ENCODE peak calls at places on chromosomes 16 and 17, in six cellular contexts. One of them, this sample, is unnamed.

GRCh38 chr16:68116256-68116853 is 31.2 kb downstream of the NFATC3 start:
- DNase-seq in head of caudate nucleus: no peak
- DNase-seq in activated CD4-positive, alpha-beta T cell treated with anti-CD3 and anti-CD28 coated beads, Interleukin-2, amount 10 ng/mL, durations not matched to agents 24 days and 14 days: peak
- DNase-seq in pancreas: no peak
- DNase-seq in HTR-8/SVneo: peak
- DNase-seq in GM04504: no peak
- DNase-seq in this sample: no peak

GRCh38 chr17:76481091-76481655 is 13.8 kb downstream of the AANAT start:
- DNase-seq in head of caudate nucleus: no peak
- DNase-seq in activated CD4-positive, alpha-beta T cell treated with anti-CD3 and anti-CD28 coated beads, Interleukin-2, amount 10 ng/mL, durations not matched to agents 24 days and 14 days: no peak
- DNase-seq in pancreas: peak
- DNase-seq in HTR-8/SVneo: no peak
- DNase-seq in GM04504: no peak
- DNase-seq in this sample: no peak

GRCh38 chr17:48628641-48629410 is 2.7 kb upstream of the HOXB9 start:
- DNase-seq in head of caudate nucleus: no peak
- DNase-seq in activated CD4-positive, alpha-beta T cell treated with anti-CD3 and anti-CD28 coated beads, Interleukin-2, amount 10 ng/mL, durations not matched to agents 24 days and 14 days: no peak
- DNase-seq in pancreas: no peak
- DNase-seq in HTR-8/SVneo: no peak
- DNase-seq in GM04504: no peak
- DNase-seq in this sample: no peak

GRCh38 chr16:66408181-66409048 is 18.7 kb upstream of the BEAN1 start:
- DNase-seq in head of caudate nucleus: no peak
- DNase-seq in activated CD4-positive, alpha-beta T cell treated with anti-CD3 and anti-CD28 coated beads, Interleukin-2, amount 10 ng/mL, durations not matched to agents 24 days and 14 days: peak
- DNase-seq in pancreas: no peak
- DNase-seq in HTR-8/SVneo: no peak
- DNase-seq in GM04504: no peak
- DNase-seq in this sample: no peak

GRCh38 chr16:27312580-27313421 is 973 bp upstream of the IL4R start:
- DNase-seq in head of caudate nucleus: no peak
- DNase-seq in activated CD4-positive, alpha-beta T cell treated with anti-CD3 and anti-CD28 coated beads, Interleukin-2, amount 10 ng/mL, durations not matched to agents 24 days and 14 days: no peak
- DNase-seq in pancreas: no peak
- DNase-seq in HTR-8/SVneo: no peak
- DNase-seq in GM04504: no peak
- DNase-seq in this sample: no peak

GRCh38 chr17:31248986-31249385 is 48.1 kb downstream of the OMG start:
- DNase-seq in head of caudate nucleus: no peak
- DNase-seq in activated CD4-positive, alpha-beta T cell treated with anti-CD3 and anti-CD28 coated beads, Interleukin-2, amount 10 ng/mL, durations not matched to agents 24 days and 14 days: no peak
- DNase-seq in pancreas: no peak
- DNase-seq in HTR-8/SVneo: peak
- DNase-seq in GM04504: no peak
- DNase-seq in this sample: no peak

GRCh38 chr16:7025616-7026190 is 306.9 kb upstream of the RBFOX1 start:
- DNase-seq in head of caudate nucleus: peak
- DNase-seq in activated CD4-positive, alpha-beta T cell treated with anti-CD3 and anti-CD28 coated beads, Interleukin-2, amount 10 ng/mL, durations not matched to agents 24 days and 14 days: peak
- DNase-seq in pancreas: peak
- DNase-seq in HTR-8/SVneo: peak
- DNase-seq in GM04504: no peak
- DNase-seq in this sample: peak

GRCh38 chr17:62178579-62178978 is 113.5 kb upstream of the MED13 start:
- DNase-seq in head of caudate nucleus: no peak
- DNase-seq in activated CD4-positive, alpha-beta T cell treated with anti-CD3 and anti-CD28 coated beads, Interleukin-2, amount 10 ng/mL, durations not matched to agents 24 days and 14 days: no peak
- DNase-seq in pancreas: no peak
- DNase-seq in HTR-8/SVneo: peak
- DNase-seq in GM04504: no peak
- DNase-seq in this sample: no peak

GRCh38 chr17:2850991-2851390 is 54.8 kb downstream of the RAP1GAP2 start:
- DNase-seq in head of caudate nucleus: no peak
- DNase-seq in activated CD4-positive, alpha-beta T cell treated with anti-CD3 and anti-CD28 coated beads, Interleukin-2, amount 10 ng/mL, durations not matched to agents 24 days and 14 days: no peak
- DNase-seq in pancreas: no peak
- DNase-seq in HTR-8/SVneo: no peak
- DNase-seq in GM04504: no peak
- DNase-seq in this sample: no peak

GRCh38 chr17:83118071-83118841 is 38.8 kb downstream of the METRNL start:
- DNase-seq in head of caudate nucleus: no peak
- DNase-seq in activated CD4-positive, alpha-beta T cell treated with anti-CD3 and anti-CD28 coated beads, Interleukin-2, amount 10 ng/mL, durations not matched to agents 24 days and 14 days: no peak
- DNase-seq in pancreas: no peak
- DNase-seq in HTR-8/SVneo: no peak
- DNase-seq in GM04504: no peak
- DNase-seq in this sample: peak

GRCh38 chr16:65710107-65710506 is 588.2 kb upstream of the CDH11 start:
- DNase-seq in head of caudate nucleus: no peak
- DNase-seq in activated CD4-positive, alpha-beta T cell treated with anti-CD3 and anti-CD28 coated beads, Interleukin-2, amount 10 ng/mL, durations not matched to agents 24 days and 14 days: no peak
- DNase-seq in pancreas: no peak
- DNase-seq in HTR-8/SVneo: no peak
- DNase-seq in GM04504: no peak
- DNase-seq in this sample: no peak

GRCh38 chr17:80294653-80295052 is 34.0 kb downstream of the RNF213 start:
- DNase-seq in head of caudate nucleus: no peak
- DNase-seq in activated CD4-positive, alpha-beta T cell treated with anti-CD3 and anti-CD28 coated beads, Interleukin-2, amount 10 ng/mL, durations not matched to agents 24 days and 14 days: no peak
- DNase-seq in pancreas: no peak
- DNase-seq in HTR-8/SVneo: no peak
- DNase-seq in GM04504: no peak
- DNase-seq in this sample: no peak

GRCh38 chr16:85616608-85617311 is 3.6 kb downstream of the GSE1 start:
- DNase-seq in head of caudate nucleus: no peak
- DNase-seq in activated CD4-positive, alpha-beta T cell treated with anti-CD3 and anti-CD28 coated beads, Interleukin-2, amount 10 ng/mL, durations not matched to agents 24 days and 14 days: peak
- DNase-seq in pancreas: peak
- DNase-seq in HTR-8/SVneo: no peak
- DNase-seq in GM04504: no peak
- DNase-seq in this sample: peak

GRCh38 chr16:50578147-50578546 is 30.0 kb downstream of the NKD1 start:
- DNase-seq in head of caudate nucleus: no peak
- DNase-seq in activated CD4-positive, alpha-beta T cell treated with anti-CD3 and anti-CD28 coated beads, Interleukin-2, amount 10 ng/mL, durations not matched to agents 24 days and 14 days: no peak
- DNase-seq in pancreas: no peak
- DNase-seq in HTR-8/SVneo: no peak
- DNase-seq in GM04504: no peak
- DNase-seq in this sample: no peak

GRCh38 chr16:50615891-50616290 is 65.2 kb downstream of the SNX20 start:
- DNase-seq in head of caudate nucleus: no peak
- DNase-seq in activated CD4-positive, alpha-beta T cell treated with anti-CD3 and anti-CD28 coated beads, Interleukin-2, amount 10 ng/mL, durations not matched to agents 24 days and 14 days: no peak
- DNase-seq in pancreas: no peak
- DNase-seq in HTR-8/SVneo: no peak
- DNase-seq in GM04504: no peak
- DNase-seq in this sample: no peak

GRCh38 chr17:16354585-16354984 is 1.3 kb upstream of the CENPV start:
- DNase-seq in head of caudate nucleus: no peak
- DNase-seq in activated CD4-positive, alpha-beta T cell treated with anti-CD3 and anti-CD28 coated beads, Interleukin-2, amount 10 ng/mL, durations not matched to agents 24 days and 14 days: no peak
- DNase-seq in pancreas: no peak
- DNase-seq in HTR-8/SVneo: no peak
- DNase-seq in GM04504: no peak
- DNase-seq in this sample: no peak

GRCh38 chr17:47763913-47764582 is 31.0 kb downstream of the TBX21 start:
- DNase-seq in head of caudate nucleus: no peak
- DNase-seq in activated CD4-positive, alpha-beta T cell treated with anti-CD3 and anti-CD28 coated beads, Interleukin-2, amount 10 ng/mL, durations not matched to agents 24 days and 14 days: no peak
- DNase-seq in pancreas: no peak
- DNase-seq in HTR-8/SVneo: no peak
- DNase-seq in GM04504: no peak
- DNase-seq in this sample: no peak